ENCODE peak calls at places on chromosomes 13 and 19, in four cellular contexts. I is A549, F is heart left ventricle, C is ovary. R is an unnamed sample.

GRCh38 chr13:21012841-21013681 is 48.3 kb downstream of the LATS2 start:
- DNase-seq in I (no peak), F (no peak), C (peak), R (no peak)

GRCh38 chr19:31262673-31263308 is 86.4 kb downstream of the TSHZ3 start:
- DNase-seq in I (no peak), F (no peak), C (no peak), R (no peak)

GRCh38 chr19:7720351-7720750 is 11.6 kb downstream of the CLEC4G start:
- DNase-seq in I (no peak), F (no peak), C (no peak), R (no peak)

GRCh38 chr13:73622375-73622774 is 511.8 kb downstream of the KLF12 start:
- DNase-seq in I (no peak), F (no peak), C (no peak), R (no peak)

GRCh38 chr19:52897149-52897935 is at the start of gene ZNF320:
- DNase-seq in I (no peak), F (peak), C (peak), R (peak)

GRCh38 chr19:16661480-16662034 is 618 bp downstream of the TMEM38A start:
- DNase-seq in I (no peak), F (peak), C (peak), R (peak)

GRCh38 chr19:38792250-38793111 is 3.5 kb downstream of the LGALS7B start:
- DNase-seq in I (no peak), F (peak), C (no peak), R (no peak)

GRCh38 chr19:19337120-19337519 is 16.5 kb downstream of the MAU2 start:
- DNase-seq in I (no peak), F (no peak), C (no peak), R (no peak)

GRCh38 chr13:109729031-109729870 is 57.1 kb downstream of the IRS2 start:
- DNase-seq in I (no peak), F (no peak), C (no peak), R (no peak)

GRCh38 chr13:19782049-19782726 is 557 bp downstream of the PSPC1 start:
- DNase-seq in I (peak), F (peak), C (peak), R (peak)

GRCh38 chr13:114106991-114107685 is 25.3 kb downstream of the RASA3 start:
- DNase-seq in I (no peak), F (peak), C (peak), R (peak)

GRCh38 chr13:63938851-63939250 is 2523.2 kb upstream of the PCDH20 start:
- DNase-seq in I (no peak), F (no peak), C (no peak), R (no peak)

GRCh38 chr13:48726711-48727110 is 73.0 kb downstream of the CYSLTR2 start:
- DNase-seq in I (no peak), F (no peak), C (peak), R (no peak)

GRCh38 chr19:17703823-17704463 is 15.3 kb upstream of the MAP1S start:
- DNase-seq in I (no peak), F (no peak), C (no peak), R (no peak)

GRCh38 chr19:10114651-10115391 is 3.3 kb downstream of the P2RY11 start:
- DNase-seq in I (no peak), F (no peak), C (no peak), R (no peak)

GRCh38 chr13:105059786-105060185 is 1475.7 kb downstream of the EFNB2 start:
- DNase-seq in I (no peak), F (no peak), C (no peak), R (no peak)

GRCh38 chr19:42480335-42481095 is 37.8 kb upstream of the CXCL17 start:
- DNase-seq in I (no peak), F (no peak), C (no peak), R (no peak)

GRCh38 chr13:47853236-47853635 is 147.8 kb downstream of the SUCLA2 start:
- DNase-seq in I (no peak), F (no peak), C (no peak), R (no peak)

GRCh38 chr13:35926859-35927530 is 204.2 kb downstream of the DCLK1 start:
- DNase-seq in I (no peak), F (no peak), C (no peak), R (peak)

GRCh38 chr13:72694314-72694713 is 33.1 kb downstream of the MZT1 start:
- DNase-seq in I (no peak), F (no peak), C (no peak), R (no peak)

GRCh38 chr19:39341122-39341719 is 1.0 kb upstream of the SAMD4B start:
- DNase-seq in I (no peak), F (no peak), C (peak), R (peak)

GRCh38 chr13:99086149-99086868 is 108.4 kb upstream of the DOCK9 start:
- DNase-seq in I (peak), F (peak), C (peak), R (peak)

GRCh38 chr13:34035178-34035577 is 217.2 kb downstream of the RFC3 start:
- DNase-seq in I (no peak), F (no peak), C (no peak), R (no peak)

GRCh38 chr13:24916464-24916863 is 152.5 kb downstream of the RNF17 start:
- DNase-seq in I (no peak), F (no peak), C (no peak), R (no peak)

GRCh38 chr19:57165846-57166245 is 1.4 kb downstream of the DUXA start:
- DNase-seq in I (no peak), F (no peak), C (no peak), R (no peak)

GRCh38 chr19:2618611-2619010 is 83.9 kb downstream of the GNG7 start:
- DNase-seq in I (no peak), F (peak), C (no peak), R (peak)

GRCh38 chr13:50320297-50320862 is 305.1 kb downstream of the KCNRG start:
- DNase-seq in I (no peak), F (no peak), C (no peak), R (no peak)

GRCh38 chr19:46082728-46083050 is 41.8 kb downstream of the IGFL3 start:
- DNase-seq in I (no peak), F (no peak), C (no peak), R (no peak)

GRCh38 chr13:50626031-50626643 is 217.4 kb downstream of the DLEU7 start:
- DNase-seq in I (no peak), F (no peak), C (no peak), R (no peak)

GRCh38 chr13:50132937-50133276 is 117.7 kb downstream of the KCNRG start:
- DNase-seq in I (no peak), F (no peak), C (no peak), R (no peak)

GRCh38 chr13:36358352-36358751 is 12.2 kb upstream of the SPART start:
- DNase-seq in I (no peak), F (no peak), C (no peak), R (no peak)

GRCh38 chr19:55252760-55253159 is 6.1 kb downstream of the PPP6R1 start:
- DNase-seq in I (no peak), F (no peak), C (no peak), R (no peak)

GRCh38 chr19:55255618-55256423 is 3.0 kb downstream of the PPP6R1 start:
- DNase-seq in I (peak), F (no peak), C (no peak), R (no peak)

GRCh38 chr19:55253842-55254624 is 4.8 kb downstream of the PPP6R1 start:
- DNase-seq in I (no peak), F (no peak), C (no peak), R (no peak)

GRCh38 chr19:55253264-55253663 is 5.6 kb downstream of the PPP6R1 start:
- DNase-seq in I (no peak), F (no peak), C (no peak), R (no peak)

DNA sequence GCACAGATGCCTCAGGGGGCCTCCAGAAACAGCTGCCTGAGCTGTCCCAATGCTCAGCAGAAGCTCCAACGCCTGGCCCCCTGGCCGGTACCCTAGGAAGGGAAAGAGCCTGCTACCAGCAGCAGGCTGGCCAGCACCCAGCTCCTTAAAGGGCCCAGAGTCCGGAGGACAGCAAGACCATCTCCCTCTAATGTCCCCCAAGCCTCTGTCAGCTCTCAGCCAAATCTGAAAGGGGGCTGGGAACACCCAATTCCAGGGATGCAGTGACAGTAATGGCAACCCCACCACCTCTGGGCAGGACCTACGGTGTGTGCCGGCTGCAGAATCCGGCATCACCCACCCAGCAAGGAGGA is 4.2 kb downstream of the PPP6R1 start:
- DNase-seq in I (no peak), F (no peak), C (no peak), R (no peak)
- H3K27ac ChIP-seq in I (no peak), F (peak), C (no peak), R (no peak)

GRCh38 chr19:51799311-51799997 is 4.5 kb downstream of the FPR3 start:
- DNase-seq in I (no peak), F (peak), C (peak), R (peak)
- TF ChIP-seq POLR2A in I (no peak), F (no peak), C (no peak), R (no peak)

DNA sequence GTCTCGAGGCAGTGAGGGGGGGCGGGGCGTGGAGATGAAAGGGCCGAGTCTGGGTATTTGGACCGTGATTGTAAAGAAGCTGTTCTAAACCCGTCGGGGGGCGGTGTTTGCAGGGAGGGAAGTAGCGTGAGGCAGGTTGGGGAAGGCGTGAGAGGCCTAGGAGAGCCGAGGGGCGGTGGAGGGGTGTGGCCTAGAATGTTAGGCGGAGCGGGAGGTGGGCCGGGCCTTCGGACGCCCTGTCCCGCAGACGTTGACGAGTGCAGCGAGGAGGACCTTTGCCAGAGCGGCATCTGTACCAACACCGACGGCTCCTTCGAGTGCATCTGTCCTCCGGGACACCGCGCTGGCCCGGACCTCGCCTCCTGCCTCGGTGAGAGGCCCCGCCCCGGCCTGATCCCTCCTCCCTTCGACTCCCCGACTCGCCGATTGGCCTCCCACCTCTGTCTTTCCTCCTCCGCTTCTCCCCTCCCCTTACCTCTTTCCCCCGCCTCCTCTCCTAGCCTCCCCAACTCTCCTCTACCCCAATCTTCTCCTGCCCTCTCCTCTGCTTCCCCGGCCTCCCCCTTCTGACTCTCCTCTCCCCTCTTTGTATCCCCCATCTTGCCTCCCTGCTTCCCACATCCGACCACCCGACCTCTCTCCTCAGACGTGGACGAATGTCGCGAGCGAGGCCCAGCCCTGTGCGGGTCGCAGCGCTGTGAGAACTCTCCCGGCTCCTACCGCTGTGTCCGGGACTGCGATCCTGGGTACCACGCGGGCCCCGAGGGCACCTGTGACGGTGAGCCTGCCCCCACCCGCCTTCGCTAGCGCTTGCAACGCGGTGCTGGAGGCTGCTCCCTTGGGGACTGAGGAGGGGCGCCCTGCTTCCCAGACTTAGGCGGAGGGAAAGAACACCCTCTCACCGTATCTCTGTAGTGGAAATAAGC is 12.8 kb downstream of the LTBP4 start:
- DNase-seq in I (peak), F (peak), C (peak), R (peak)
- H3K27ac ChIP-seq in I (peak), F (peak), C (peak), R (no peak)

GRCh38 chr19:40750285-40751064 is at the start of gene ACTMAP:
- DNase-seq in I (peak), F (peak), C (peak), R (peak)
- TF ChIP-seq POLR2A in I (peak), F (peak), C (peak), R (peak)

GRCh38 chr19:55688422-55689218 is 13.6 kb downstream of the EPN1 start:
- DNase-seq in I (no peak), F (no peak), C (no peak), R (no peak)

GRCh38 chr19:55689366-55690108 is 14.5 kb downstream of the EPN1 start:
- DNase-seq in I (no peak), F (no peak), C (no peak), R (no peak)

GRCh38 chr19:55685776-55686175 is 10.8 kb downstream of the EPN1 start:
- DNase-seq in I (no peak), F (no peak), C (no peak), R (no peak)

GRCh38 chr19:55686311-55687050 is 11.5 kb downstream of the EPN1 start:
- DNase-seq in I (no peak), F (peak), C (no peak), R (no peak)

GRCh38 chr19:55687281-55688172 is 12.5 kb downstream of the EPN1 start:
- DNase-seq in I (no peak), F (peak), C (no peak), R (no peak)
- H3K27ac ChIP-seq in I (no peak), F (no peak), C (no peak), R (no peak)

GRCh38 chr13:45336025-45336800 is 4.8 kb downstream of the TPT1 start:
- DNase-seq in I (no peak), F (no peak), C (no peak), R (no peak)
- TF ChIP-seq POLR2A in I (no peak), F (no peak), C (no peak), R (peak)